ENCODE peak calls at places on chromosomes 1 and 21, in six cellular contexts. Q is prostate gland, F is retina, L is HS-5, N is Caki2, E is cardiac muscle cell. I is an unnamed sample.

GRCh38 chr1:180837025-180837424 is 75.7 kb upstream of the KIAA1614 start:
- DNase-seq in E (no peak), L (no peak), F (peak), N (no peak), Q (no peak), I (no peak)

GRCh38 chr1:112714313-112715263 is 544 bp downstream of the PPM1J start:
- DNase-seq in L (no peak), E (no peak), F (peak), N (peak), Q (no peak), I (no peak)

GRCh38 chr1:8776104-8776503 is 41.3 kb downstream of the RERE start:
- DNase-seq in E (no peak), F (no peak), N (no peak), L (no peak), Q (no peak), I (no peak)

GRCh38 chr1:241841661-241842060 is 6.3 kb upstream of the EXO1 start:
- DNase-seq in L (no peak), F (no peak), N (no peak), Q (no peak), E (no peak), I (no peak)

GRCh38 chr1:16903054-16903453 is 7.3 kb downstream of the RNU1-2 start:
- DNase-seq in F (no peak), Q (no peak), L (peak), E (peak), N (peak), I (no peak)

GRCh38 chr1:44338136-44338535 is 16.9 kb downstream of the ERI3 start:
- DNase-seq in F (no peak), E (no peak), Q (no peak), L (no peak), N (no peak), I (no peak)

GRCh38 chr1:208291923-208292711 is 47.9 kb upstream of the PLXNA2 start:
- DNase-seq in Q (no peak), E (no peak), F (no peak), N (no peak), L (no peak), I (no peak)

GRCh38 chr1:11147371-11147770 is 41.8 kb upstream of the ANGPTL7 start:
- DNase-seq in N (no peak), E (no peak), F (no peak), L (no peak), Q (no peak), I (no peak)

GRCh38 chr21:44535963-44536362 is 4.0 kb downstream of the KRTAP10-1 start:
- DNase-seq in E (no peak), L (no peak), Q (no peak), N (no peak), F (no peak), I (no peak)

GRCh38 chr1:7594002-7594713 is 176.9 kb upstream of the VAMP3 start:
- DNase-seq in Q (no peak), L (no peak), F (no peak), E (no peak), N (no peak), I (no peak)

GRCh38 chr1:113846391-113847035 is 25.0 kb downstream of the PTPN22 start:
- DNase-seq in F (no peak), Q (no peak), E (no peak), L (no peak), N (no peak), I (no peak)

GRCh38 chr1:46820560-46821060 is 21.8 kb downstream of the CYP4B1 start:
- DNase-seq in E (no peak), F (no peak), L (no peak), N (no peak), Q (no peak), I (no peak)

GRCh38 chr1:1966086-1966740 is 37.4 kb downstream of the CFAP74 start:
- DNase-seq in N (no peak), Q (no peak), E (no peak), F (no peak), L (no peak), I (no peak)

GRCh38 chr1:1344672-1345361 is 4.4 kb downstream of the DVL1 start:
- DNase-seq in F (no peak), Q (no peak), N (peak), E (peak), L (peak), I (no peak)

GRCh38 chr1:43853161-43853921 is 80.3 kb upstream of the ARTN start:
- DNase-seq in F (no peak), L (no peak), Q (no peak), N (peak), E (no peak), I (peak)

GRCh38 chr1:227758366-227758765 is 23.1 kb downstream of the SNAP47 start:
- DNase-seq in N (no peak), Q (no peak), F (no peak), L (no peak), E (peak), I (no peak)

GRCh38 chr1:224106568-224107281 is 7.2 kb upstream of the FBXO28 start:
- DNase-seq in Q (peak), F (no peak), L (no peak), N (peak), E (peak), I (no peak)

GRCh38 chr1:118954286-118954890 is 33.8 kb downstream of the TBX15 start:
- DNase-seq in L (no peak), Q (no peak), E (no peak), F (no peak), N (no peak), I (no peak)

GRCh38 chr1:116389705-116390104 is 16.7 kb downstream of the ATP1A1 start:
- DNase-seq in E (no peak), N (no peak), L (no peak), Q (no peak), F (no peak), I (no peak)

I was measured in AG04449.